ENCODE peak calls at places on chromosomes 1 and 21, in five cellular contexts. M, B, S, I and P are unnamed samples.

GRCh38 chr1:162861101-162861500 is at the start of gene CCDC190:
- DNase-seq in M (no peak), B (no peak), S (no peak), I (no peak), P (no peak)

GRCh38 chr1:96554364-96554763 is 167.2 kb upstream of the PTBP2 start:
- DNase-seq in M (no peak), B (no peak), S (no peak), I (no peak), P (no peak)

GRCh38 chr1:112618114-112618720 is 724 bp downstream of the ST7L start:
- DNase-seq in M (peak), B (no peak), S (no peak), I (no peak), P (peak)

GRCh38 chr21:22597660-22598255 is 1599.5 kb downstream of the NCAM2 start:
- DNase-seq in M (no peak), B (no peak), S (no peak), I (no peak), P (no peak)

GRCh38 chr1:93120614-93121013 is 41.5 kb downstream of the MTF2 start:
- DNase-seq in M (no peak), B (no peak), S (no peak), I (no peak), P (no peak)

GRCh38 chr1:217620814-217621213 is 10.1 kb downstream of the GPATCH2 start:
- DNase-seq in M (no peak), B (no peak), S (no peak), I (no peak), P (no peak)

GRCh38 chr1:111441573-111442192 is 7.4 kb downstream of the WDR77 start:
- DNase-seq in M (peak), B (no peak), S (peak), I (peak), P (no peak)

GRCh38 chr1:8603220-8603616 is 214.2 kb downstream of the RERE start:
- DNase-seq in M (no peak), B (no peak), S (no peak), I (no peak), P (no peak)

GRCh38 chr1:28102169-28102568 is 13.8 kb upstream of the EYA3 start:
- DNase-seq in M (no peak), B (no peak), S (no peak), I (no peak), P (no peak)

GRCh38 chr1:18182518-18183160 is 75.0 kb downstream of the IGSF21 start:
- DNase-seq in M (peak), B (no peak), S (no peak), I (no peak), P (no peak)

GRCh38 chr1:38581396-38581795 is 278.2 kb downstream of the RRAGC start:
- DNase-seq in M (no peak), B (no peak), S (no peak), I (no peak), P (no peak)

GRCh38 chr1:237901284-237901870 is 10.7 kb upstream of the ZP4 start:
- DNase-seq in M (peak), B (no peak), S (peak), I (no peak), P (peak)

GRCh38 chr1:155077758-155078495 is 710 bp upstream of the EFNA3 start:
- DNase-seq in M (no peak), B (no peak), S (no peak), I (no peak), P (peak)

GRCh38 chr1:180926164-180926981 is 13.7 kb downstream of the KIAA1614 start:
- DNase-seq in M (peak), B (no peak), S (no peak), I (no peak), P (no peak)

GRCh38 chr1:86846166-86846647 is 67.7 kb downstream of the SELENOF start:
- DNase-seq in M (peak), B (no peak), S (no peak), I (no peak), P (no peak)

GRCh38 chr1:80436851-80437250 is 1363.9 kb upstream of the ADGRL2 start:
- DNase-seq in M (no peak), B (no peak), S (no peak), I (no peak), P (no peak)

GRCh38 chr1:47441450-47442106 is 3.7 kb downstream of the FOXD2 start:
- DNase-seq in M (no peak), B (no peak), S (no peak), I (no peak), P (peak)

GRCh38 chr1:151720190-151720953 is 950 bp upstream of the RIIAD1 start:
- DNase-seq in M (no peak), B (no peak), S (no peak), I (no peak), P (peak)

GRCh38 chr1:33236498-33236897 is 19.8 kb upstream of the ZNF362 start:
- DNase-seq in M (no peak), B (no peak), S (no peak), I (no peak), P (no peak)

GRCh38 chr1:21278898-21279819 is 11.1 kb downstream of the ECE1 start:
- DNase-seq in M (no peak), B (no peak), S (no peak), I (no peak), P (no peak)

GRCh38 chr1:2534775-2535387 is 4.8 kb upstream of the HES5 start:
- DNase-seq in M (no peak), B (no peak), S (no peak), I (no peak), P (peak)

GRCh38 chr1:16077430-16078245 is 4.2 kb upstream of the FAM131C start:
- DNase-seq in M (no peak), B (no peak), S (peak), I (no peak), P (no peak)

GRCh38 chr1:39409055-39409816 is 82.2 kb upstream of the BMP8A start:
- DNase-seq in M (peak), B (no peak), S (peak), I (no peak), P (no peak)

GRCh38 chr1:4650486-4650885 is 3.9 kb upstream of the AJAP1 start:
- DNase-seq in M (no peak), B (no peak), S (no peak), I (no peak), P (no peak)

GRCh38 chr1:214136336-214136735 is 144.6 kb upstream of the SMYD2 start:
- DNase-seq in M (no peak), B (no peak), S (no peak), I (no peak), P (no peak)
- TF ChIP-seq JUND in M (no peak), B (no peak), S (no peak), I (no peak), P (no peak)

GRCh38 chr1:185541861-185542260 is 192.3 kb upstream of the HMCN1 start:
- DNase-seq in M (no peak), B (no peak), S (no peak), I (no peak), P (no peak)
- TF ChIP-seq JUND in M (no peak), B (no peak), S (no peak), I (no peak), P (no peak)

DNA sequence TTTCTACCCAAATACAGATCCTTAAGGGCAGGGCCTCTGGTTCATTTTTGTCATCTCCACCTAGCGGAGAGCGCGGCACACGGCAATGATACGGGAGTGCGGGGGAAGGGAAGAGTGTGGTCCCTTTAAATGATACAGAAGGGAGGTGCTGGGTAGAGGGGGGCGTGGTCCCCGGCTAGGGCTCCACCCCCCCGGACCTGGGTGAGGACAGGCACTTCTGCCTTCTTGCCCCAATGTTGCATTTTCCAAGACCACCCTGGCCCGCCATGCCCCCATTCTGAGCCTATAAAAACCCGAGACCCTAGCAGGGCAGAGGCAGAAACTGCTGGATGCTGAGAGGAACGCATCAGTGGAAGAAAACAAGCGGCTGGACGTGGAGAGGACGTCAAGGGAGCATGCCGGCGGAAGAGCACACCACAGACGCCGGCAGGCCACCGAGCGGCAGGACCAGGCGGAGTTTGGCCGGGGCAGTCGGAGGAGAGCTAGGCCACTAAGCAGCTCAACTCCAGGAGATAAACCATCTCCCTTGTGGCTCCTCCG is 30.0 kb downstream of the LRRC3 start:
- DNase-seq in M (peak), B (peak), S (no peak), I (peak), P (no peak)
- TF ChIP-seq JUND in M (no peak), B (no peak), S (no peak), I (no peak), P (no peak)

DNA sequence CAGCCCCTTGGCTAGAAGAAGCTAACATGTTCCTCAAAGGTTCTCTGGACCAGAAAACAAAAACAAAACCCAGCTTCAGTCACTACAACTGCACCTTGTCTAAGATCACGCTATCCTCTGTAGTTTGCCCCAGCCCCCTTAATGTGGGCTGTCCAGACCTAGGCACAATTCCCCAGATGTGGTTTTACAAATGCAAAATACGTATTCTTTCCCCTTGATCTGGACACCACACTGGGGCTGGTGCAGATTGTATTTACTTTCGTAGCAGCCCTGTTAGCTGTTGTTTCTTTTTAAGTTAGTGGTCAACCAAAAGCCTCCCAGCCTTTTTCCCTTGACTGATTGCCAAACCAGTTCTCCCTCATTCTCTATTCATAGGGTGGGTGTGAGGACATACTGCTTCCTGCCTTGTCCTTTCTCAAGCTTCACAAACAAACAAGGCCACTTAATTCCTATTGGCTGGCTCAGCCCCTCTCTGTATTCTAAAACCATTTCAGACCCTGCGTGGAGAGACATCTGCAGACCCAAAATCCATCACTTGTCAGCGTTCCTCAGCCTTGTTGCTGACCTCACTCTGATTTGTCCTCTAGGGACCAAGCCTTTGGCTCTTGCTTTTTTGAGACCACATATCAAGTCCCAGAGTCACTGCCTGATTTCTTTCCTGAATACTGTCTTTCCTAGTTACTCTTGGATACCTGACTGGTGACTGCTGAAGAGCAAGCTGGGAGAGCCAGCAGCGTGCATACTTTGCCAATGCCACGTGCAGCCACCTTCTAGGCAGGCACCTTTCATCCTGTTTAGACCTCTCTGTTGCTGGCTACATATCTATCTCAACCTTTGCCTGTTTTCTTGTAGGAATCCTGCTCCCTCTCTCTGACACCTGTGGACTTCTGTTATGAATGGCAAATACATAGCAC is 96.4 kb upstream of the RAB3GAP2 start:
- DNase-seq in M (no peak), B (no peak), S (no peak), I (no peak), P (peak)
- TF ChIP-seq JUND in M (no peak), B (no peak), S (no peak), I (no peak), P (no peak)

GRCh38 chr1:85047472-85048295 is 616 bp downstream of the MCOLN3 start:
- DNase-seq in M (peak), B (no peak), S (no peak), I (no peak), P (no peak)

GRCh38 chr1:85047144-85047471 is 1.2 kb downstream of the MCOLN3 start:
- DNase-seq in M (no peak), B (no peak), S (no peak), I (no peak), P (no peak)

GRCh38 chr1:85049735-85050166 is 1.5 kb upstream of the MCOLN3 start:
- DNase-seq in M (no peak), B (no peak), S (no peak), I (no peak), P (no peak)

DNA sequence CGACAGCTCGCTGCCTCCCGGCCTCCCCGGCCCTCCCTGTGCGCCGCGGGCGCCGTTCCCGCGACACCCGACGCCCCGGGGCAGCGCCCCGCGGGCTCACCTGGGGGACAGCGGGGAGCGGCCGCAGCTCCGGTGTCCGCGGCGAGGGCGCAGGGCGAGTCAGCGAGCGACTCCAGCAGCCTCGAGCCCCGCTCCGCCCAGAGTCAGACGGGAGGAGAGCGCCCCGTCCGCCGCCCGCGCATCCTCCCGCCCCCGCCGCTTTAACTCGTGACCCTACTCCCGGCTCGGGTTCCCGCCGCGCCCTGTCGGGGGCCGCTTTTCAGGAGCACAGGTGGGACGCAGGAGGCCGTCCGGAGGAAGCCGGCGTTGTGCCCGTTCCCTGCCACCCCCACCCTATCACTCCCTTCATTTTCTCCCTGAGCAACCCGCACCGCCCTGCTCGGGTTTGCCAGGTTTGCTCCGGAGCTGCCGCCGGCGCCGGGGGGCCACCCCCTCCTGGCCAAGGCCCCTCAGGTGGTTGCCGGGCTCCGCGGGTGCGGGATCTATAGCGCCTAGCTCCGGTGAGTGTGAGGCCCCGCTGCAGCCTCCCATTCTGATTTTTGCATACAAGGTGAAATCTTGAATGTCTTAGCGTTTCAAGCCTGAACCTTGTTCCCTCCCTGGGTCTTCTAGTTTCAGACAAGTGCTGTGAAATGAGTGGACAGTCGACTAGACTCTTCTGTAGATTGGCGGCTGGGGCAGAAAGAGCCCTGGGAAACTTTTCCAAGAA is at the start of gene MCOLN3:
- DNase-seq in M (peak), B (peak), S (no peak), I (no peak), P (peak)
- TF ChIP-seq JUND in M (no peak), B (no peak), S (no peak), I (no peak), P (no peak)